ENCODE peak calls at places on chromosomes 4 and X, in four cellular contexts. O is Kasumi-1; Q is heart right ventricle; D is stimulated activated CD8-positive, alpha-beta memory T cell treated with anti-CD3 and anti-CD28 coated beads, Interleukin-2, amount 100 ng/mL, for 1 hour. M is an unnamed sample.
A peak's percentile ranks its signal among the peaks of the same experiment; 100 is the strongest.

GRCh38 chrX:104306180-104306579 is 51.4 kb upstream of the ESX1 start:
- DNase-seq in O (no peak), D (no peak), Q (no peak), M (no peak)

GRCh38 chr4:48767530-48767929 is 12.5 kb downstream of the FRYL start:
- DNase-seq in D (no peak), O (no peak), Q (no peak), M (no peak)

GRCh38 chr4:46329118-46329976 is 60.6 kb downstream of the GABRA2 start:
- DNase-seq in Q (peak; percentile 11), O (peak; percentile 82), D (no peak), M (no peak)

GRCh38 chrX:102560423-102561068 is 38.8 kb upstream of the ARMCX5 start:
- DNase-seq in Q (no peak), D (no peak), O (no peak), M (no peak)

GRCh38 chr4:89562715-89563114 is 255.1 kb upstream of the GPRIN3 start:
- DNase-seq in Q (no peak), O (no peak), D (no peak), M (no peak)

GRCh38 chrX:3428762-3429161 is 82.3 kb upstream of the MXRA5 start:
- DNase-seq in Q (no peak), D (no peak), O (no peak), M (no peak)

GRCh38 chrX:110087485-110088356 is 84.8 kb downstream of the TMEM164 start:
- DNase-seq in O (no peak), Q (no peak), D (no peak), M (no peak)

GRCh38 chrX:150841466-150842197 is 56.8 kb downstream of the CD99L2 start:
- DNase-seq in D (no peak), O (peak; percentile 3), Q (no peak), M (no peak)

GRCh38 chr4:38132140-38132673 is 172.0 kb downstream of the PTTG2 start:
- DNase-seq in O (no peak), Q (peak; percentile 55), D (peak; percentile 34), M (peak; percentile 21)

GRCh38 chr4:185761352-185762235 is 50.4 kb downstream of the SORBS2 start:
- DNase-seq in O (no peak), Q (peak; percentile 35), D (no peak), M (no peak)

GRCh38 chr4:111326450-111326849 is 703.6 kb upstream of the PITX2 start:
- DNase-seq in Q (no peak), D (no peak), O (no peak), M (no peak)

GRCh38 chr4:30716671-30717207 is 3.4 kb upstream of the PCDH7 start:
- DNase-seq in Q (no peak), D (no peak), O (peak; percentile 78), M (no peak)

GRCh38 chr4:153643406-153644016 is 40.6 kb upstream of the TLR2 start:
- DNase-seq in Q (no peak), D (no peak), O (peak; percentile 93), M (no peak)

GRCh38 chrX:31506360-31506759 is 434.5 kb upstream of the FTHL17 start:
- DNase-seq in O (no peak), Q (no peak), D (no peak), M (no peak)

GRCh38 chr4:146153964-146154536 is 21.5 kb upstream of the LSM6 start:
- DNase-seq in D (no peak), Q (no peak), O (no peak), M (no peak)

GRCh38 chrX:136168929-136169735 is 21.8 kb downstream of the FHL1 start:
- DNase-seq in D (no peak), Q (peak; percentile 73), O (no peak), M (no peak)

GRCh38 chr4:87543835-87544461 is 14.8 kb upstream of the SPARCL1 start:
- DNase-seq in D (no peak), O (peak; percentile 64), Q (peak; percentile 48), M (no peak)

GRCh38 chrX:42930951-42931350 is 153.0 kb upstream of the PPP1R2C start:
- DNase-seq in D (no peak), Q (no peak), O (no peak), M (no peak)

GRCh38 chrX:47245156-47245555 is 12.3 kb downstream of the USP11 start:
- DNase-seq in Q (no peak), O (no peak), D (no peak), M (no peak)

GRCh38 chr4:96742332-96743014 is 902.6 kb downstream of the PDHA2 start:
- DNase-seq in D (no peak), Q (no peak), O (no peak), M (no peak)

GRCh38 chr4:155408796-155409195 is 32.0 kb upstream of the MAP9 start:
- DNase-seq in O (no peak), D (no peak), Q (no peak), M (no peak)

GRCh38 chrX:109822861-109823260 is 89.8 kb upstream of the ACSL4 start:
- DNase-seq in D (no peak), Q (peak; percentile 15), O (no peak), M (no peak)

GRCh38 chrX:31894152-31894551 is 822.3 kb upstream of the FTHL17 start:
- DNase-seq in Q (no peak), O (no peak), D (no peak), M (no peak)